ENCODE peak calls at places on chromosomes 11 and 22, in four cellular contexts. R is activated CD4-positive, alpha-beta T cell treated with anti-CD3 and anti-CD28 coated beads, Interleukin-2, amount 50 U/mL, for 1 hour; T is SHP77; L is mucosa of descending colon. H is an unnamed sample.

GRCh38 chr11:72039108-72039850 is 40.6 kb downstream of the IL18BP start:
- DNase-seq in R (no peak), T (no peak), L (peak), H (no peak)

GRCh38 chr22:35582861-35583670 is 34.1 kb downstream of the MB start:
- DNase-seq in R (peak), L (peak), T (peak), H (peak)

GRCh38 chr11:12802418-12803085 is 128.3 kb downstream of the TEAD1 start:
- DNase-seq in T (peak), L (peak), R (no peak), H (no peak)

GRCh38 chr11:95939091-95939490 is 15.2 kb upstream of the MTMR2 start:
- DNase-seq in L (no peak), T (no peak), R (no peak), H (no peak)

GRCh38 chr22:19412478-19412877 is 19.1 kb downstream of the HIRA start:
- DNase-seq in L (no peak), R (no peak), T (no peak), H (no peak)

GRCh38 chr11:73761403-73761945 is 600 bp upstream of the RAB6A start:
- DNase-seq in L (peak), T (no peak), R (no peak), H (no peak)

GRCh38 chr11:34204396-34205279 is 99.2 kb downstream of the NAT10 start:
- DNase-seq in R (no peak), T (no peak), L (no peak), H (no peak)

GRCh38 chr11:19962795-19963163 is 197.5 kb downstream of the DBX1 start:
- DNase-seq in R (no peak), L (no peak), T (no peak), H (no peak)

GRCh38 chr22:11613898-11614755 is 3913.9 kb upstream of the OR11H1 start:
- DNase-seq in T (no peak), L (peak), R (no peak), H (no peak)

GRCh38 chr11:3044004-3044403 is 13.2 kb downstream of the CARS1 start:
- DNase-seq in T (no peak), R (no peak), L (no peak), H (no peak)

GRCh38 chr11:122354029-122354697 is 238.1 kb upstream of the BLID start:
- DNase-seq in R (no peak), T (no peak), L (no peak), H (no peak)

GRCh38 chr22:39472570-39473556 is 16.1 kb downstream of the MGAT3 start:
- DNase-seq in T (no peak), L (peak), R (no peak), H (no peak)

GRCh38 chr11:63858628-63859550 is 20.0 kb downstream of the MARK2 start:
- DNase-seq in T (no peak), L (peak), R (no peak), H (no peak)

GRCh38 chr11:35099278-35100018 is 39.5 kb upstream of the CD44 start:
- DNase-seq in T (no peak), R (no peak), L (no peak), H (no peak)

GRCh38 chr11:95360382-95360781 is 129.4 kb upstream of the SESN3 start:
- DNase-seq in R (no peak), T (no peak), L (no peak), H (no peak)

GRCh38 chr11:114285599-114285998 is 10.6 kb upstream of the NNMT start:
- DNase-seq in T (no peak), R (no peak), L (no peak), H (no peak)

GRCh38 chr22:20229916-20230775 is 38.0 kb downstream of the RTN4R start:
- DNase-seq in L (no peak), R (no peak), T (no peak), H (no peak)

GRCh38 chr22:33539902-33540751 is 380.1 kb downstream of the LARGE1 start:
- DNase-seq in R (no peak), L (peak), T (peak), H (no peak)

GRCh38 chr11:88484873-88485621 is 147.5 kb upstream of the CTSC start:
- DNase-seq in L (peak), R (peak), T (peak), H (no peak)

GRCh38 chr11:86067230-86068137 is 1.4 kb downstream of the PICALM start:
- DNase-seq in R (no peak), L (no peak), T (no peak), H (peak)

GRCh38 chr11:77590194-77590591 is 440 bp downstream of the AQP11 start:
- DNase-seq in T (peak), R (peak), L (no peak), H (no peak)

GRCh38 chr11:60831501-60832079 is 10.3 kb upstream of the CCDC86 start:
- DNase-seq in T (no peak), R (no peak), L (no peak), H (no peak)

GRCh38 chr22:50186789-50187523 is 1.2 kb downstream of the TRABD start:
- DNase-seq in L (peak), R (no peak), T (no peak), H (no peak)

GRCh38 chr11:8906629-8907028 is 4.4 kb upstream of the AKIP1 start:
- DNase-seq in L (no peak), R (no peak), T (no peak), H (no peak)

GRCh38 chr11:61103851-61104423 is 1.6 kb downstream of the CD5 start:
- DNase-seq in L (no peak), T (no peak), R (no peak), H (peak)

GRCh38 chr11:11171854-11172253 is 181.2 kb downstream of the CSNK2A3 start:
- DNase-seq in L (no peak), R (no peak), T (no peak), H (peak)

GRCh38 chr11:15309296-15309695 is 194.6 kb downstream of the INSC start:
- DNase-seq in L (no peak), R (no peak), T (no peak), H (no peak)

GRCh38 chr11:65016705-65017104 is 2.7 kb downstream of the ARL2 start:
- DNase-seq in R (no peak), T (no peak), L (no peak), H (no peak)

GRCh38 chr11:70628881-70629844 is 230.8 kb downstream of the CTTN start:
- DNase-seq in T (no peak), L (peak), R (no peak), H (no peak)

GRCh38 chr11:2515401-2516275 is 70.8 kb downstream of the KCNQ1 start:
- DNase-seq in R (no peak), T (no peak), L (peak), H (no peak)

GRCh38 chr22:24760708-24761306 is 13.7 kb downstream of the PIWIL3 start:
- DNase-seq in T (no peak), R (no peak), L (no peak), H (no peak)

GRCh38 chr22:49305966-49306631 is 521.6 kb downstream of the BRD1 start:
- DNase-seq in L (no peak), T (no peak), R (no peak), H (no peak)

GRCh38 chr11:91295591-91295990 is 929.0 kb upstream of the FAT3 start:
- DNase-seq in T (no peak), L (no peak), R (no peak), H (no peak)

GRCh38 chr22:28207281-28208030 is 288.4 kb upstream of the PITPNB start:
- DNase-seq in L (no peak), T (no peak), R (no peak), H (no peak)

GRCh38 chr11:59292611-59293010 is 66.1 kb upstream of the OR5AN1 start:
- DNase-seq in L (no peak), R (no peak), T (no peak), H (no peak)